ENCODE peak calls at places on chromosomes 4 and X, in eight cellular contexts. B, F, R, Y, E, O, H and T are unnamed samples.

GRCh38 chr4:152454398-152455011 is 81.4 kb downstream of the FBXW7 start:
- DNase-seq in B (peak; percentile 72), F (peak; percentile 53), R (peak; percentile 40), Y (no peak), E (no peak), O (peak; percentile 25), H (no peak), T (peak; percentile 15)

GRCh38 chr4:9923195-9923812 is 98.0 kb downstream of the SLC2A9 start:
- DNase-seq in B (no peak), F (peak; percentile 15), R (no peak), Y (no peak), E (no peak), O (no peak), H (no peak), T (no peak)

GRCh38 chr4:185950891-185951290 is 118.1 kb upstream of the TLR3 start:
- DNase-seq in B (no peak), F (no peak), R (peak; percentile 6), Y (no peak), E (no peak), O (no peak), H (no peak), T (peak; percentile 21)

GRCh38 chr4:41375561-41375960 is 118.8 kb downstream of the UCHL1 start:
- DNase-seq in B (no peak), F (peak; percentile 27), R (no peak), Y (no peak), E (no peak), O (no peak), H (no peak), T (no peak)

GRCh38 chr4:6021831-6022606 is 3.8 kb upstream of the C4orf50 start:
- DNase-seq in B (no peak), F (no peak), R (no peak), Y (no peak), E (no peak), O (no peak), H (no peak), T (no peak)

GRCh38 chr4:150379454-150379853 is 202.5 kb upstream of the MAB21L2 start:
- DNase-seq in B (no peak), F (peak; percentile 39), R (peak; percentile 67), Y (no peak), E (no peak), O (no peak), H (no peak), T (peak; percentile 37)

GRCh38 chr4:100838286-100838685 is 320.5 kb upstream of the EMCN start:
- DNase-seq in B (no peak), F (no peak), R (no peak), Y (no peak), E (no peak), O (no peak), H (no peak), T (no peak)

GRCh38 chr4:59553063-59553738 is 1646.9 kb upstream of the ADGRL3 start:
- DNase-seq in B (no peak), F (peak; percentile 88), R (no peak), Y (no peak), E (no peak), O (no peak), H (no peak), T (peak; percentile 63)

GRCh38 chr4:101393256-101393655 is 45.9 kb upstream of the PPP3CA start:
- DNase-seq in B (no peak), F (peak; percentile 68), R (peak; percentile 49), Y (no peak), E (no peak), O (no peak), H (peak; percentile 13), T (peak; percentile 62)

GRCh38 chr4:137534516-137534915 is 2.2 kb upstream of the PCDH18 start:
- DNase-seq in B (peak; percentile 23), F (no peak), R (no peak), Y (no peak), E (no peak), O (no peak), H (no peak), T (no peak)

GRCh38 chrX:98231003-98231402 is 1347.3 kb downstream of the RPA4 start:
- DNase-seq in B (no peak), F (no peak), R (no peak), Y (no peak), E (no peak), O (no peak), H (no peak), T (no peak)

GRCh38 chr4:37802068-37802666 is 24.3 kb upstream of the PGM2 start:
- DNase-seq in B (peak; percentile 66), F (peak; percentile 84), R (peak; percentile 51), Y (peak; percentile 47), E (no peak), O (peak; percentile 87), H (no peak), T (peak; percentile 82)

GRCh38 chrX:25523574-25523973 is 507.8 kb upstream of the ARX start:
- DNase-seq in B (peak; percentile 51), F (peak; percentile 23), R (no peak), Y (peak; percentile 40), E (no peak), O (peak; percentile 15), H (no peak), T (no peak)

GRCh38 chr4:21512351-21512750 is 436.2 kb downstream of the KCNIP4 start:
- DNase-seq in B (peak; percentile 68), F (peak; percentile 50), R (no peak), Y (peak; percentile 19), E (no peak), O (peak; percentile 86), H (peak; percentile 13), T (peak; percentile 21)

GRCh38 chr4:186192068-186192751 is 843 bp downstream of the CYP4V2 start:
- DNase-seq in B (peak; percentile 27), F (peak; percentile 6), R (peak; percentile 24), Y (peak; percentile 43), E (no peak), O (peak; percentile 76), H (no peak), T (peak; percentile 46)

GRCh38 chr4:41668024-41668423 is 80.5 kb downstream of the PHOX2B start:
- DNase-seq in B (no peak), F (no peak), R (no peak), Y (no peak), E (no peak), O (no peak), H (no peak), T (no peak)

GRCh38 chr4:156560701-156561100 is 410.9 kb downstream of the PDGFC start:
- DNase-seq in B (peak; percentile 57), F (no peak), R (peak; percentile 27), Y (no peak), E (no peak), O (no peak), H (no peak), T (no peak)

GRCh38 chr4:77072195-77072753 is 3.5 kb downstream of the CCNI start:
- DNase-seq in B (no peak), F (peak; percentile 29), R (no peak), Y (no peak), E (no peak), O (no peak), H (no peak), T (no peak)

GRCh38 chr4:123699823-123700822 is 303.5 kb downstream of the SPRY1 start:
- DNase-seq in B (no peak), F (peak; percentile 59), R (peak; percentile 71), Y (no peak), E (no peak), O (peak; percentile 87), H (peak; percentile 82), T (peak; percentile 89)